ENCODE peak calls at places on chromosome 12, in seven cellular contexts. A is left lung, X is IMR-90, H is psoas muscle, Y is lower lobe of right lung, W is brain microvascular endothelial cell, M is GM12878. V is an unnamed sample. For H3K27me3, the result is how much of the 10 kb centered on the place peaks cover.

GRCh38 chr12:30796508-30796780 is 41.7 kb upstream of the CAPRIN2 start:
- DNase-seq in H (peak), X (peak), Y (no peak), M (no peak), W (peak), A (peak), V (no peak)

GRCh38 chr12:120851939-120852338 is 52.2 kb downstream of the SPPL3 start:
- DNase-seq in Y (no peak), W (no peak), M (no peak), X (no peak), A (no peak), H (no peak), V (no peak)

GRCh38 chr12:27530157-27530922 is 6.3 kb downstream of the PPFIBP1 start:
- DNase-seq in Y (no peak), X (peak), H (no peak), A (no peak), M (no peak), W (no peak), V (no peak)

GRCh38 chr12:91777268-91777997 is 368.2 kb downstream of the BTG1 start:
- DNase-seq in X (peak), A (no peak), M (no peak), H (no peak), Y (no peak), W (peak), V (no peak)

GRCh38 chr12:68530965-68531364 is 79.7 kb upstream of the RAP1B start:
- DNase-seq in H (no peak), X (peak), A (no peak), W (peak), M (no peak), Y (no peak), V (no peak)

GRCh38 chr12:93109794-93110203 is 180.7 kb upstream of the EEA1 start:
- DNase-seq in A (no peak), Y (no peak), H (no peak), X (no peak), M (no peak), W (no peak), V (no peak)

GRCh38 chr12:67562513-67563287 is 85.8 kb upstream of the DYRK2 start:
- DNase-seq in X (no peak), Y (no peak), A (no peak), M (no peak), H (no peak), W (no peak), V (no peak)

GRCh38 chr12:66947119-66947518 is 268.2 kb upstream of the GRIP1 start:
- DNase-seq in A (no peak), H (no peak), M (no peak), Y (no peak), W (no peak), X (no peak), V (no peak)

GRCh38 chr12:132527883-132528264 is 37.9 kb downstream of the FBRSL1 start:
- DNase-seq in A (no peak), X (no peak), H (no peak), Y (no peak), W (no peak), M (no peak), V (no peak)

GRCh38 chr12:20815573-20815972 is 5.1 kb downstream of the SLCO1B3 start:
- DNase-seq in M (no peak), Y (no peak), H (no peak), X (no peak), W (no peak), A (no peak), V (no peak)

GRCh38 chr12:65673732-65674131 is 150.6 kb upstream of the HMGA2 start:
- DNase-seq in W (no peak), M (no peak), A (no peak), X (peak), Y (no peak), H (no peak), V (no peak)

GRCh38 chr12:124352839-124353238 is 57.9 kb downstream of the RFLNA start:
- DNase-seq in A (no peak), X (no peak), W (peak), Y (peak), H (no peak), M (no peak), V (no peak)

GRCh38 chr12:40942326-40942725 is 245.8 kb upstream of the PDZRN4 start:
- DNase-seq in H (no peak), Y (no peak), M (no peak), A (no peak), X (peak), W (peak), V (no peak)

GRCh38 chr12:47752552-47752951 is 6.1 kb downstream of the RAPGEF3 start:
- DNase-seq in H (no peak), A (no peak), X (peak), Y (no peak), W (no peak), M (no peak), V (no peak)

GRCh38 chr12:130818381-130819247 is 20.4 kb downstream of the STX2 start:
- DNase-seq in H (peak), X (no peak), M (peak), A (peak), W (no peak), Y (peak), V (peak)

GRCh38 chr12:25436206-25436912 is 116.7 kb downstream of the LMNTD1 start:
- DNase-seq in H (no peak), M (peak), Y (no peak), W (peak), A (no peak), X (peak), V (no peak)

GRCh38 chr12:10354502-10354901 is 35.3 kb downstream of the KLRK1 start:
- DNase-seq in H (no peak), A (no peak), M (no peak), Y (no peak), W (no peak), X (no peak), V (no peak)

GRCh38 chr12:20602671-20603402 is 92.3 kb upstream of the SLCO1C1 start:
- DNase-seq in X (peak), M (no peak), Y (no peak), A (no peak), W (peak), H (no peak), V (no peak)

GRCh38 chr12:26810330-26810729 is 22.7 kb downstream of the ITPR2 start:
- DNase-seq in W (peak), H (peak), Y (no peak), M (no peak), A (peak), X (peak), V (no peak)

GRCh38 chr12:121219353-121219986 is 9.5 kb downstream of the P2RX4 start:
- DNase-seq in Y (no peak), W (no peak), M (no peak), X (no peak), A (no peak), H (no peak), V (no peak)

GRCh38 chr12:55727643-55728184 is 1.1 kb downstream of the CD63 start:
- DNase-seq in A (no peak), X (peak), W (no peak), H (peak), Y (peak), M (no peak), V (no peak)

GRCh38 chr12:87280356-87280755 is 748.8 kb downstream of the C12orf50 start:
- DNase-seq in W (no peak), M (peak), X (no peak), Y (no peak), H (no peak), A (no peak), V (no peak)

GRCh38 chr12:56635539-56636117 is 5.5 kb upstream of the BAZ2A start:
- DNase-seq in H (no peak), X (no peak), A (no peak), M (no peak), W (no peak), Y (no peak), V (no peak)

GRCh38 chr12:53928054-53928879 is 10.4 kb upstream of the HOXC13 start:
- DNase-seq in Y (no peak), H (no peak), A (no peak), X (no peak), M (no peak), W (no peak), V (no peak)
- H3K27me3 ChIP-seq in Y (half or more), H (under half), A (half or more), X (half or more), M (under half), W (half or more), V (half or more)

DNA sequence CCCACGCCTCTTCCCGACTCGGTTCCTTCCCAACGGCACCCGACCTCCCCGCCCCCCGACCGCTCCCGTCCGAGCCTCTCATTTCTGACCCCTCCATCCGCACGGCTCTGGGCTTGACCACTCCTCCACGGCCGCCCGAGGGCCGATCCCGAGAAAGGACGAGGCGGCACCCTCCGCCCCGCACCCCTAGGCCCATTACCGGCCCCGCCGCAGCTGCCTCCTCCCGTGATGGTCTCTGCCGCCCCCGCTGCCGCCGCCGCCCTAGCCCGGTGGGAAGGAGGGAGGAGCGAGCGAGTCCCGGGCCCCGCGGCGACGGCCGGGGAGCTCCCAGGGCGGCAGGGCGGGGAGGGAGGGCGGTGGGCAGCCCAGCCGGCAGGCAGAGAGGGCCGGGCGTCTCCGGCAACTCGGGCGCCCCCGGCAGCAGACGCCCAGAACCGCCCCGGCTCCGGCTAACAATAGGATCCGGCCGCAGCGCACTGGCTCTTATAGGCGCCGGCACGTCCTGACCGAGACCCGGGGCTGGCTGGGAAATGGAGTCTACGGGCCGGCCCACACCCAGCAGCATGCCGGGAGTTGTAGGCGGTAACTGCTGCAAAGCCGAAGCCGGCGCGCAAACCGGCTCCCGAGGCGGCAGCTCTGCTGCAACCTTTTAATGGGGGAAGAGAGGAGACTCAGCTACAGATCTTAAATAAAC is at the start of gene CSRNP2:
- DNase-seq in H (peak), Y (peak), X (peak), M (peak), W (peak), A (peak), V (peak)
- TF ChIP-seq CTCF in H (peak), Y (peak), X (peak), M (no peak), W (no peak), A (no peak), V (peak)

DNA sequence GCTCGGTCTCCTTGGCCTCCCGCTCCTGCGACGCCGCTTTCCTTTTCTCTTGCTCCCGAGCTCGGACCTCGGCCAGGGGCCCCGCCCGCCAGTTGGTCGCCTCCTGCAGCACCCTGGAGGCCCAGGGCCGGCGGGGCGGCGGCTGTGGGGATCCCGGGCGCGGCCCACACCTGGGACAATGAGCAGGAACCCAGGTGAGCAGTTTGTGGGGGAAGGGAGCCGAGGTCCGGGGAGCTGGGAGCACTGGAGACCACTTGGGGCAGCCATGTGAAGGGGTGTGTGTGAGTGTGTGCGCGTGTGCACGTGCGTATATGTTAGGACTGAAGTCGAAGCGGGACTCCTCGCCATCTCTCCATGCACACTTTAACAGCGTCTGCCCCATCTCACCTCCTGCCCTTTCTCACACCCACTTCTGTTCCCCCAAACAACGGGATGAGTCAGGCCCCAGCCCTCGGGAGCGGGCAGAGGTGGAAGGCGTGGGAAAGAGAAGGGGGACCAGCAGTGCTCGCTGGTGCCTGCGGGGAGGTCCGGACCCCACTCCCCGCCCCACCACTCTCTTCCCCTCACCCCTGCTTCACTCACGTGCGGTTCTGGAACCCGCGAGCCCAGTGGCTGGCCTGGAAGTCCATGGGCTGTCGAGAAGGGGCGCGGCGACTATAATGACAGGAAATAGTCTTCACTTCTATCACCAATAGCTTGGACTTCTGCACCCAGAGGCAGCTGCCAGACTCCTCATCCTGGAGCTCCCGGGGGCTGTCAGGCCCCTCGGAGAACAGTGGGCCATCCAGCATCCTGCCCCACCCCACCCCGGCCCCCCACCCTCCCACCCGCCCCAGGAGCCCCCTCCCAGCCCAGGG is 450 bp downstream of the DDN start:
- DNase-seq in Y (peak), X (peak), H (peak), A (no peak), M (no peak), W (no peak), V (no peak)
- H3K27me3 ChIP-seq in Y (half or more), X (under half), H (under half), A (under half), M (under half), W (under half), V (half or more)

DNA sequence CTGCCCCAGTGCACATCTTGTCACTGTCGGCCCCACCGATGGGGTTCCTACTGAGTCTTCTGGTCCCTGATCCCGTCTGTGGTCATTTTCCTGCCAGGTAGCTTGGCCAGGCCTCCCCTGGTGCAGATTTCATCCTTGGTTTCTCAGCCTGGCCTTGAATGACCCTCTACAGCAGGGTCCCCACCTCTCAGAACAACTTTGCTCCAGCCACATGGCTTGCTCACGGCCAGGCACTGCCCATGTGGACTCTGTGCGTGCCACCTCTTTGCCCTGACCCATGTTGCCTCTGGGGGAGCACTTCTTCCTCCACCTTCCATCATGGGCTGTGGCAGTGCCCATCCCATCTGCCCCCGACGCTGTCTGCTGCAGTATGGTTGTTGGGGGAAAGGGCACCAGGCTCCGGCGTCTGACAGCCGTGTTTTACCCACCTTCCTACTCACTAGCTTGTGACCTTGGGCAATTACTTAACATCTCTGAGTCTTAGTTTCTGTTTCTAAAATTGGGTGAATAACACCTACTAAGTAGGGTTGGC is 2.0 kb upstream of the PTPN6 start:
- DNase-seq in M (no peak), Y (peak), X (no peak), W (no peak), A (peak), H (peak), V (no peak)
- TF ChIP-seq CTCF in M (peak), Y (peak), X (no peak), W (peak), A (no peak), H (no peak), V (no peak)

GRCh38 chr12:53941750-53942149 is 3.1 kb downstream of the HOXC13 start:
- DNase-seq in Y (no peak), W (no peak), X (no peak), M (no peak), H (no peak), A (no peak), V (no peak)

GRCh38 chr12:53941187-53941586 is 2.6 kb downstream of the HOXC13 start:
- DNase-seq in Y (no peak), M (no peak), W (no peak), H (no peak), X (no peak), A (no peak), V (no peak)

GRCh38 chr12:53942467-53942997 is 3.9 kb downstream of the HOXC13 start:
- DNase-seq in M (no peak), Y (no peak), X (no peak), W (no peak), H (no peak), A (no peak), V (no peak)

GRCh38 chr12:53944907-53945847 is 6.5 kb downstream of the HOXC13 start:
- DNase-seq in Y (no peak), H (no peak), X (no peak), A (peak), M (no peak), W (no peak), V (no peak)

DNA sequence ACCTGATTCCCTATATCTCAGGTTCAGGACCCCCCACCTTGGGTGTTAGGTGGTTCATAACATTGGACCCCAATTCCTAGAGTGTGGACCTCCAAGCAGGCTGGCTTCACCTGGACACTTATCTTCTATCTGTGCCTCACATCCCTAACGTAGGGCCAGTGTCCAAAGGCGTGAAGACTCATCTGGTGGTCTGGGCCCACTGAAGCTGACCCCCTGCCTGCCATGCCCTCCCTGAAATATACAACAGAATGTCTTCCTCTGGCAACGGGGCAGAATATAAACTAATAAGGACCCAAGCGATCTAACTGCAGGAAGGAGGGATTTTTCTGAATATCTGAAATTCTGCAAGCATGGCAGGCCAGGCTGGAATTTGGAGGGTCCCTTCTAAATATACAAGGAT is 5.6 kb downstream of the HOXC13 start:
- DNase-seq in X (no peak), A (no peak), Y (no peak), H (no peak), M (no peak), W (no peak), V (no peak)
- H3K27me3 ChIP-seq in X (half or more), A (half or more), Y (half or more), H (under half), M (under half), W (half or more), V (half or more)

V was measured in CD4-positive, alpha-beta T cell.